ENCODE peak calls at places on chromosomes 12 and 14, in ten cellular contexts. L is ovary, X is Peyer's patch, M is GM13977, E is heart right ventricle, T is bronchial epithelial cell, I is body of pancreas, R is left ventricle myocardium inferior, G is GM10248, B is thoracic aorta. J is an unnamed sample.

GRCh38 chr14:23555882-23556699 is at the start of gene THTPA:
- DNase-seq in L (peak; percentile 94), X (peak; percentile 96), M (peak; percentile 93), E (peak; percentile 92), T (peak; percentile 74), I (peak; percentile 94), R (peak; percentile 94), G (peak; percentile 94), B (peak; percentile 76), J (peak; percentile 95)

GRCh38 chr14:35287481-35288013 is 4.6 kb upstream of the PSMA6 start:
- DNase-seq in L (no peak), X (no peak), M (no peak), E (no peak), T (peak; percentile 13), I (no peak), R (no peak), G (no peak), B (no peak), J (no peak)

GRCh38 chr14:96362071-96362964 is 823 bp downstream of the ATG2B start:
- DNase-seq in L (no peak), X (peak; percentile 39), M (peak; percentile 62), E (no peak), T (peak; percentile 62), I (peak; percentile 78), R (no peak), G (peak; percentile 60), B (no peak), J (peak; percentile 65)

GRCh38 chr14:85537526-85537925 is 7.6 kb downstream of the FLRT2 start:
- DNase-seq in L (no peak), X (no peak), M (no peak), E (no peak), T (no peak), I (no peak), R (no peak), G (no peak), B (no peak), J (no peak)

GRCh38 chr14:67719866-67720265 is 18.2 kb downstream of the RDH12 start:
- DNase-seq in L (no peak), X (no peak), M (no peak), E (no peak), T (no peak), I (no peak), R (no peak), G (no peak), B (no peak), J (no peak)

GRCh38 chr12:48924617-48925217 is 575 bp downstream of the FKBP11 start:
- DNase-seq in L (peak; percentile 70), X (peak; percentile 77), M (peak; percentile 87), E (peak; percentile 48), T (peak; percentile 54), I (peak; percentile 71), R (peak; percentile 20), G (peak; percentile 86), B (no peak), J (peak; percentile 87)

GRCh38 chr12:66881401-66881800 is 202.5 kb upstream of the GRIP1 start:
- DNase-seq in L (no peak), X (no peak), M (no peak), E (no peak), T (no peak), I (no peak), R (no peak), G (no peak), B (no peak), J (no peak)

GRCh38 chr14:104883681-104884361 is 18.8 kb downstream of the CEP170B start:
- DNase-seq in L (no peak), X (no peak), M (no peak), E (peak; percentile 11), T (no peak), I (peak; percentile 4), R (peak; percentile 9), G (no peak), B (no peak), J (no peak)

GRCh38 chr12:130655010-130655409 is 61.1 kb downstream of the RIMBP2 start:
- DNase-seq in L (no peak), X (no peak), M (no peak), E (no peak), T (no peak), I (no peak), R (no peak), G (no peak), B (no peak), J (no peak)

GRCh38 chr12:93318720-93319522 is 58.8 kb upstream of the NUDT4 start:
- DNase-seq in L (no peak), X (no peak), M (no peak), E (no peak), T (peak; percentile 35), I (peak; percentile 5), R (no peak), G (no peak), B (no peak), J (no peak)

GRCh38 chr14:33837943-33838683 is 112.8 kb downstream of the EGLN3 start:
- DNase-seq in L (no peak), X (no peak), M (no peak), E (no peak), T (no peak), I (no peak), R (no peak), G (no peak), B (no peak), J (no peak)

GRCh38 chr12:119840617-119841016 is 36.5 kb downstream of the CIT start:
- DNase-seq in L (no peak), X (no peak), M (no peak), E (no peak), T (no peak), I (no peak), R (no peak), G (no peak), B (no peak), J (no peak)

GRCh38 chr12:119838781-119839180 is 38.3 kb downstream of the CIT start:
- DNase-seq in L (no peak), X (no peak), M (no peak), E (no peak), T (no peak), I (no peak), R (no peak), G (no peak), B (no peak), J (no peak)

GRCh38 chr12:119839201-119839600 is 37.9 kb downstream of the CIT start:
- DNase-seq in L (no peak), X (no peak), M (no peak), E (no peak), T (no peak), I (no peak), R (no peak), G (no peak), B (no peak), J (no peak)

GRCh38 chr12:119829439-119829838 is 47.7 kb downstream of the CIT start:
- DNase-seq in L (no peak), X (no peak), M (peak; percentile 50), E (no peak), T (no peak), I (no peak), R (no peak), G (peak; percentile 46), B (no peak), J (peak; percentile 66)

DNA sequence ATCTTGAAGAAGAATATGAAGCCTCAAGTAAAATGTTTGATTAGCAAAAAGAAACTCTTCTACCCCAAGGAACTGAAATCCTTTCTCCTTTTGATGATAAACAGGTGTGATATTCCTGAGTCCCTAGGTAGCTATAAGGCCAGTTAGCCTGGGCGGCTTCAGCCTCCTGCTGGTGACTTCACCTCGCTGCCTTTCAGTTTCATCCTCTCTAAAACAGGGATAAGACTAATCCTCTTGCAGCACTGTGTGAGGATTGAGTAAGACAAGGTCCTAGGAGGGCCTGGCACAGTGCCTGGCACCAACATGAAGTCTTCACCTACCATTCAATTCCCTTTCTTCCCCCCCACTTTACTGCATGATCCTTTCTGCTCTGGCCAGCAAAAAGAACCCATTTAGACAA is 42.1 kb downstream of the CIT start:
- DNase-seq in L (no peak), X (no peak), M (no peak), E (no peak), T (no peak), I (peak; percentile 5), R (no peak), G (no peak), B (no peak), J (no peak)
- TF ChIP-seq CTCF in L (no peak), X (no peak), M (no peak), E (no peak), T (no peak), I (no peak), R (no peak), G (no peak), B (no peak), J (no peak)

GRCh38 chr14:48974994-48975393 is 611.2 kb downstream of the RPS29 start:
- DNase-seq in L (no peak), X (no peak), M (no peak), E (no peak), T (no peak), I (no peak), R (no peak), G (no peak), B (no peak), J (no peak)
- TF ChIP-seq CTCF in L (no peak), X (no peak), M (no peak), E (no peak), T (no peak), I (no peak), R (no peak), G (no peak), B (no peak), J (no peak)

GRCh38 chr14:55533960-55534359 is 46.0 kb upstream of the KTN1 start:
- DNase-seq in L (no peak), X (no peak), M (no peak), E (no peak), T (peak; percentile 91), I (no peak), R (no peak), G (no peak), B (no peak), J (no peak)
- TF ChIP-seq CTCF in L (no peak), X (no peak), M (no peak), E (no peak), T (no peak), I (no peak), R (no peak), G (no peak), B (no peak), J (no peak)

DNA sequence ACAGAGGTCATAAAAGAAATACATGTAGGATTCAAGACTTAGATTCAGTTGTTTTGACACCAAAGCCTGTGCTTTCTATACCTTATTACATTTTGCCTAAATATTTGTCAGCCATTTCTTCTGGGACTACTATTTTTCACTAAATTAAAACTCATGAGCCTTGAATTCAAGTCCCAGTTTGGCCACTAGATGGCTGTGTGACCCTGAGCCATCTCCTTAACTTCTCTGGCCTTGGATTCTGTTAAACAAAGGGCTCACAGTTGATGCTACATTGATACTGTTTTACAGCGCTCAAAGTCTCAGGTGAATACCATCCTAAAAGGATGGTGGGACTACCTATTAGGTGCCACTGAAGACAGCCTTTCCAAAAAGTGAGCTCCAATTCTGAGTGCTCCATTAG is 39.6 kb upstream of the CCDC198 start:
- DNase-seq in L (no peak), X (no peak), M (peak; percentile 6), E (no peak), T (peak; percentile 32), I (peak; percentile 13), R (no peak), G (no peak), B (no peak), J (no peak)
- TF ChIP-seq CTCF in L (no peak), X (no peak), M (peak; percentile 51), E (no peak), T (peak; percentile 34), I (peak; percentile 36), R (peak; percentile 43), G (no peak), B (peak; percentile 44), J (no peak)

J was measured in GM13976.